ENCODE peak calls at places on chromosomes 6 and 20, in four cellular contexts. T is foreskin keratinocyte, G is B cell, Z is fibroblast of mammary gland. O is an unnamed sample.
A peak's percentile ranks its signal among the peaks of the same experiment; 100 is the strongest.

GRCh38 chr20:39576786-39577185 is 614.6 kb downstream of the DHX35 start:
- DNase-seq in Z (no peak), T (no peak), G (no peak), O (no peak)

GRCh38 chr6:148837941-148838340 is 91.1 kb downstream of the UST start:
- DNase-seq in T (no peak), G (no peak), Z (no peak), O (no peak)

GRCh38 chr6:68313911-68314310 is 321.2 kb upstream of the ADGRB3 start:
- DNase-seq in Z (peak; percentile 15), G (no peak), T (no peak), O (no peak)

GRCh38 chr6:91480397-91480796 is 893.5 kb upstream of the MAP3K7 start:
- DNase-seq in T (no peak), Z (no peak), G (no peak), O (no peak)

GRCh38 chr20:10666221-10667076 is 7.3 kb downstream of the JAG1 start:
- DNase-seq in Z (no peak), T (peak; percentile 25), G (no peak), O (no peak)

GRCh38 chr6:85081102-85081501 is 316.7 kb upstream of the TBX18 start:
- DNase-seq in T (no peak), G (no peak), Z (peak; percentile 17), O (no peak)

GRCh38 chr20:16821211-16822089 is 73.3 kb downstream of the OTOR start:
- DNase-seq in Z (peak; percentile 43), G (peak; percentile 39), T (peak; percentile 14), O (peak; percentile 29)

GRCh38 chr20:20009784-20010253 is 7.3 kb upstream of the NAA20 start:
- DNase-seq in Z (no peak), T (no peak), G (no peak), O (no peak)

GRCh38 chr6:119247504-119247903 is 102.1 kb downstream of the MAN1A1 start:
- DNase-seq in Z (no peak), G (no peak), T (no peak), O (no peak)

GRCh38 chr6:11222385-11223277 is 9.8 kb downstream of the NEDD9 start:
- DNase-seq in Z (no peak), G (no peak), T (no peak), O (no peak)

GRCh38 chr6:30841644-30842504 is 42.4 kb upstream of the DDR1 start:
- DNase-seq in Z (peak; percentile 52), T (no peak), G (no peak), O (no peak)

GRCh38 chr20:33401922-33402369 is 627 bp upstream of the CDK5RAP1 start:
- DNase-seq in Z (peak; percentile 33), G (no peak), T (no peak), O (peak; percentile 9)

DNA sequence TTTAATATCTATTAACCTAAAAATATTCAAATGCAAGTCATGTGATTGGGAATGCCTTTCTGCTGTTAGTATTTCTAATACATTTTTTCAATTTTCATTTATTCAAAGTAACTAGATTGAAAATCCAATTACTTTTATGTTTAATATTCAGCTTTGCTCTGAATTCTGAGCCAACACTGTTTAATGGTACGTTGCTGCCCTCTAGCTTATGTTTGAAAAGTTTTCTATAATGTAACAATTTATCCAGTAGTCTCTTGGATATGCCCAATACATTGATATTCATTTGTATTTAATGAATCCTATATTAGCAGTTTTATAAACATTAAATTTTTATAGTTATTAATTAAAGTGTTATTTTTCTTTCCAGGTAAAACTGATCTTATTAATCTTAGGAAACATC is 47.4 kb downstream of the LGSN start:
- DNase-seq in G (no peak), Z (peak; percentile 49), T (peak; percentile 23), O (no peak)
- TF ChIP-seq CTCF in G (no peak), Z (no peak), T (peak; percentile 63), O (no peak)

GRCh38 chr6:107827541-107827940 is 3.4 kb upstream of the SCML4 start:
- DNase-seq in G (peak; percentile 35), Z (no peak), T (no peak), O (peak; percentile 83)
- TF ChIP-seq CTCF in G (no peak), Z (no peak), T (no peak), O (no peak)

GRCh38 chr6:15892369-15892768 is 229.5 kb upstream of the DTNBP1 start:
- DNase-seq in T (no peak), G (no peak), Z (peak; percentile 58), O (no peak)

GRCh38 chr6:15897063-15897934 is 231.6 kb upstream of the MYLIP start:
- DNase-seq in G (peak; percentile 17), T (peak; percentile 32), Z (peak; percentile 60), O (no peak)

GRCh38 chr6:15888798-15889772 is 226.3 kb upstream of the DTNBP1 start:
- DNase-seq in Z (peak; percentile 44), G (no peak), T (no peak), O (no peak)

GRCh38 chr6:15894973-15895858 is 232.4 kb upstream of the DTNBP1 start:
- DNase-seq in G (no peak), Z (no peak), T (no peak), O (no peak)

DNA sequence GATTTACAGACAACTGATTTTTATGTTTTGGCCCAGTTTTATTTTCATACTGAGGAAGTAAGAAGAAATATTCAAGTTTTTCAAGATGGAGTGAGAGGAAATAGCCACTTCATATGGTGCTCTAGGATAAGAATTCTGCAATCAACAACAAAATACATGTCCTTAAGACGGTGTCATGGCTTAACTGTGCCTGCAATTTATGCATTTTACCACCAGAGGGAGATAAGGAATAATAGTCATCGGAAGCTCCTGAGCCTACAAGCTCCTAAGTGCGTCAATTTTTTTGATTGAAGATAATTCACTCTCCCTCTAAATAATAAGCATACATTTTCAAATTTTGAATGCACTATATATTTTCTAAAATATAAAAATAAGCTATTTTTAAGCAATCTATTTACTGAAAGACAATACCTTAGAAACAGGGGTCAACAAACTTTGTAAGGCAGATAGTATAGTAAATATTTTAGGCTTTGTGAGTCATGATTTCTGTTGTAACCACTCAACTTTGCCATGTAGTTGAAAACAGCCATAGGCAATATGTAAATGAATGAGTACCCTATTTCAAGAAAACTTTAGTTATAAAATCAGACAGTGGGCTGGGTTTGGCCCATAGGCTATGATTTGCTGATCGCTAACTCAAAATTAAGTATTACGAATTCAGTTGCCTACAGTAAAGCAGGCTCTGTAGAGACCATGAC is 230.9 kb upstream of the DTNBP1 start:
- DNase-seq in G (no peak), Z (peak; percentile 51), T (peak; percentile 57), O (no peak)
- TF ChIP-seq CTCF in G (peak; percentile 45), Z (peak; percentile 56), T (peak; percentile 79), O (peak; percentile 84)

GRCh38 chr20:9353916-9354276 is 160.5 kb upstream of the LAMP5 start:
- DNase-seq in G (no peak), Z (peak; percentile 44), T (no peak), O (no peak)

GRCh38 chr20:9360427-9360826 is 154.0 kb upstream of the LAMP5 start:
- DNase-seq in T (no peak), Z (peak; percentile 10), G (no peak), O (no peak)

GRCh38 chr20:9354579-9354978 is 159.8 kb upstream of the LAMP5 start:
- DNase-seq in G (no peak), T (peak; percentile 23), Z (no peak), O (no peak)

GRCh38 chr20:9363673-9364072 is 150.7 kb upstream of the LAMP5 start:
- DNase-seq in G (no peak), T (peak; percentile 35), Z (no peak), O (no peak)

GRCh38 chr20:9359561-9360308 is 154.7 kb upstream of the LAMP5 start:
- DNase-seq in T (peak; percentile 32), Z (peak; percentile 78), G (no peak), O (peak; percentile 6)
- TF ChIP-seq CTCF in T (peak; percentile 63), Z (peak; percentile 50), G (no peak), O (no peak)

DNA sequence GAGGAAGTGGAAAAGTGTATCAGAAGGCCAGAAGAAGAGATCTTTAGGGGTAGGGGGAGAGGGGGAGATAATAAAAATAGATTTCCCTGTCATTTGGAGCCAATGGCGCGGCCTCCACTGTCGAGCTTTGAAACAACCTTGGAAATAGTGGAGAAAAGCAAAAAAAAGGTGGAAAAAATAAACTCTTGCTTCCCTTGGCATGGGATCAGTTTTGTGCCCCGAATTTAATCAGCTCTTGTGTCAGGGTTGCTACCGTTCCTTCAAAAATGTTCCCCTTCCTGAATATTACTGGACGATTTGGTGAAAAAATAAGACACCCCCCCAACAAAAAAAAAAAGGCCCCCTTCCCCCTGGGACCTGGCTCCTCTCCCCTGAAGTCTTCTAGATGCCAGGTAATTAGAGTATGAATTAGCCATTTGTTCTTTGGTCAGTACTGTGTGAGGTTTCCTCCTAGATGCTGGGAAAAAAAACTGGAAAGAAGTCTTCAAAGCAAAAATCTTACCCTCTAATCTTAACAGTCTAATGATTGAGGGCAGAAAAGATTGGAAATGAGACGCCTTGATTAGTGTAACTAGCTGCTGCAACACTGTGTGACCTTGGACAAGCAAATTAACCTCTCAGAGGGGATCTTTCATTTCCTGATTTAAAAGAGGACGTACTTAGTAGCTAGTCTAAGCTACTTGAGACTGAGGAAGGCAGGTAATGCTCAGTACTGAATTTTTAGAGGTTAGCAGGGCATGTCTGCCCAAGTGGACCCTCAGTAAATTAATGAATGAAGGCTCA is 872 bp upstream of the RBM39 start:
- DNase-seq in G (peak; percentile 66), Z (peak; percentile 32), T (peak; percentile 23), O (no peak)
- TF ChIP-seq CTCF in G (no peak), Z (no peak), T (no peak), O (no peak)

DNA sequence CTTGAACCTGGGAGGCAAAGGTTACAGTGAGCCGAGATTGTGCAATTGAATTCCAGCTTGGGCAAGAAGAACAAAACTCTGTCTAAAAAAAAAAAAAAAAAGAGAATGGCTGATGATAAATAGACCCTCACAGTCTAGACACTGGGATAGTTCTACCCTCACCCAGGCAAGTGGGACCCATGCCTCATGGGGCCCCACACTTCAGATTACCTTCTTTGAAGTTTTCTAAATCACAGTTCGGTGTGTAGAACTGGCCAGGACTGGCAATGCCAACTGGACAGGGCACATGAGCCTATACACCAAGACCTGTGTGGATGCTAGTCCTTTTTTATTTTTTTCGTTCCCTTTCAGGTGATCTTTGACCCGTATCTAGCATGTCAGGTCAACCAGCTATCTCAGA is 24.3 kb upstream of the VIP start:
- DNase-seq in G (no peak), Z (no peak), T (no peak), O (no peak)
- TF ChIP-seq CTCF in G (no peak), Z (no peak), T (no peak), O (no peak)

GRCh38 chr6:26569433-26569764 is 27.4 kb upstream of the ABT1 start:
- DNase-seq in T (no peak), G (no peak), Z (no peak), O (no peak)

GRCh38 chr6:26570027-26570809 is 26.5 kb upstream of the ABT1 start:
- DNase-seq in G (peak; percentile 53), T (no peak), Z (no peak), O (no peak)

GRCh38 chr6:26563488-26563887 is 25.3 kb downstream of the HMGN4 start:
- DNase-seq in Z (no peak), T (no peak), G (no peak), O (no peak)

GRCh38 chr6:26571592-26572296 is 25.0 kb upstream of the ABT1 start:
- DNase-seq in T (peak; percentile 94), Z (peak; percentile 89), G (peak; percentile 68), O (peak; percentile 66)

GRCh38 chr6:26568601-26569432 is 27.9 kb upstream of the ABT1 start:
- DNase-seq in G (peak; percentile 96), T (peak; percentile 86), Z (peak; percentile 93), O (peak; percentile 95)
- TF ChIP-seq CTCF in G (no peak), T (peak; percentile 66), Z (peak; percentile 38), O (peak; percentile 43)

O was measured in activated CD8-positive, alpha-beta T cell treated with anti-CD3 and anti-CD28 coated beads for 36 hours.